ENCODE peak calls at places on chromosome 16, in ten cellular contexts. C, E, N, D, Z, S, T, J, P and U are unnamed samples.

GRCh38 chr16:83603981-83604570 is 203.7 kb upstream of the HSBP1 start:
- DNase-seq in C (no peak), E (no peak), N (no peak), D (no peak), Z (no peak), S (no peak), T (no peak), J (no peak), P (no peak), U (no peak)

GRCh38 chr16:81524382-81524781 is 79.8 kb downstream of the CMIP start:
- DNase-seq in C (no peak), E (no peak), N (no peak), D (peak; percentile 34), Z (peak; percentile 57), S (no peak), T (no peak), J (no peak), P (no peak), U (no peak)

GRCh38 chr16:27177031-27177774 is 26.1 kb upstream of the KDM8 start:
- DNase-seq in C (peak; percentile 82), E (no peak), N (no peak), D (no peak), Z (peak; percentile 88), S (peak; percentile 65), T (no peak), J (no peak), P (no peak), U (no peak)

GRCh38 chr16:4846503-4846900 is 586 bp downstream of the GLYR1 start:
- DNase-seq in C (peak; percentile 61), E (peak; percentile 67), N (no peak), D (peak; percentile 73), Z (peak; percentile 66), S (peak; percentile 24), T (peak; percentile 44), J (peak; percentile 68), P (peak; percentile 58), U (peak; percentile 38)

GRCh38 chr16:86059253-86060171 is 160.6 kb downstream of the IRF8 start:
- DNase-seq in C (no peak), E (peak; percentile 79), N (no peak), D (no peak), Z (no peak), S (no peak), T (no peak), J (peak; percentile 62), P (no peak), U (no peak)

GRCh38 chr16:22050963-22051362 is 41.4 kb upstream of the VWA3A start:
- DNase-seq in C (no peak), E (no peak), N (no peak), D (no peak), Z (no peak), S (no peak), T (no peak), J (no peak), P (no peak), U (no peak)

GRCh38 chr16:65414284-65414984 is 292.6 kb upstream of the CDH11 start:
- DNase-seq in C (peak; percentile 89), E (no peak), N (no peak), D (no peak), Z (peak; percentile 93), S (peak; percentile 64), T (no peak), J (no peak), P (no peak), U (no peak)

GRCh38 chr16:1069154-1069553 is 3.4 kb upstream of the SSTR5 start:
- DNase-seq in C (no peak), E (peak; percentile 21), N (no peak), D (no peak), Z (no peak), S (no peak), T (no peak), J (no peak), P (no peak), U (no peak)

GRCh38 chr16:88514070-88514469 is 56.1 kb upstream of the ZC3H18 start:
- DNase-seq in C (no peak), E (no peak), N (no peak), D (no peak), Z (no peak), S (no peak), T (no peak), J (no peak), P (no peak), U (no peak)

GRCh38 chr16:8963825-8964441 is at the start of gene USP7:
- DNase-seq in C (peak; percentile 83), E (peak; percentile 95), N (peak; percentile 37), D (peak; percentile 96), Z (peak; percentile 88), S (peak; percentile 91), T (peak; percentile 92), J (peak; percentile 96), P (peak; percentile 97), U (peak; percentile 96)

GRCh38 chr16:49687603-49688002 is 168.3 kb downstream of the ZNF423 start:
- DNase-seq in C (no peak), E (no peak), N (no peak), D (no peak), Z (no peak), S (no peak), T (no peak), J (no peak), P (no peak), U (no peak)
- TF ChIP-seq CTCF in C (no peak), E (no peak), N (no peak), D (no peak), Z (no peak), S (no peak), T (no peak), J (no peak), P (no peak), U (no peak)

DNA sequence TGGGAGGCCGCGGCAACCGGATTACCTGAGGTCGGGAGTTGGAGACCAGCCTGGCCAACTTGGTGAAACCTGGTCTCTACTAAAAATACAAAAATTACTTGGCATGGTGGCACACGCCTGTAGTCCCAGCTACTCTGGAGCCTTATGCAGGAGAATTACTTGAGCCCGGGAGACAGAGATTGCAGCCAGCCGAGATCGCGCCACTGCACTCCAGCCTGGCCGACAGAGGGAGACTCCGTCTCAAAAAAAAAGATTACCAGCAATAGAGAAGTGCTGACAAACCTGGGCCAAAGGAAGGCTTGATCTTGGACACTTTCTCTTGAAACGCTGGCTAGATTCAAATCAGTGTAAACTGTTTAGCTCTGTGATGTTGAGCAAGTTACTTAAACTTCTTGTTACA is 4.3 kb downstream of the MT1H start:
- DNase-seq in C (peak; percentile 35), E (peak; percentile 58), N (no peak), D (no peak), Z (peak; percentile 5), S (no peak), T (peak; percentile 42), J (peak; percentile 45), P (no peak), U (no peak)
- TF ChIP-seq CTCF in C (peak; percentile 78), E (peak; percentile 32), N (peak; percentile 72), D (peak; percentile 68), Z (peak; percentile 63), S (no peak), T (peak; percentile 44), J (peak; percentile 68), P (peak; percentile 48), U (peak; percentile 50)

GRCh38 chr16:28200661-28201060 is 11.1 kb downstream of the XPO6 start:
- DNase-seq in C (no peak), E (no peak), N (no peak), D (no peak), Z (no peak), S (no peak), T (no peak), J (no peak), P (no peak), U (no peak)

GRCh38 chr16:28205117-28205899 is 6.5 kb downstream of the XPO6 start:
- DNase-seq in C (no peak), E (no peak), N (no peak), D (no peak), Z (no peak), S (no peak), T (no peak), J (no peak), P (no peak), U (no peak)

GRCh38 chr16:28204622-28205021 is 7.1 kb downstream of the XPO6 start:
- DNase-seq in C (no peak), E (no peak), N (no peak), D (no peak), Z (no peak), S (no peak), T (no peak), J (no peak), P (no peak), U (no peak)

GRCh38 chr16:28204211-28204610 is 7.6 kb downstream of the XPO6 start:
- DNase-seq in C (no peak), E (no peak), N (no peak), D (no peak), Z (no peak), S (no peak), T (no peak), J (no peak), P (no peak), U (no peak)

GRCh38 chr16:28202147-28202746 is 9.5 kb downstream of the XPO6 start:
- DNase-seq in C (no peak), E (no peak), N (no peak), D (no peak), Z (no peak), S (no peak), T (no peak), J (no peak), P (peak; percentile 47), U (peak; percentile 54)
- TF ChIP-seq CTCF in C (peak; percentile 52), E (no peak), N (no peak), D (no peak), Z (no peak), S (no peak), T (no peak), J (no peak), P (peak; percentile 17), U (peak; percentile 10)

DNA sequence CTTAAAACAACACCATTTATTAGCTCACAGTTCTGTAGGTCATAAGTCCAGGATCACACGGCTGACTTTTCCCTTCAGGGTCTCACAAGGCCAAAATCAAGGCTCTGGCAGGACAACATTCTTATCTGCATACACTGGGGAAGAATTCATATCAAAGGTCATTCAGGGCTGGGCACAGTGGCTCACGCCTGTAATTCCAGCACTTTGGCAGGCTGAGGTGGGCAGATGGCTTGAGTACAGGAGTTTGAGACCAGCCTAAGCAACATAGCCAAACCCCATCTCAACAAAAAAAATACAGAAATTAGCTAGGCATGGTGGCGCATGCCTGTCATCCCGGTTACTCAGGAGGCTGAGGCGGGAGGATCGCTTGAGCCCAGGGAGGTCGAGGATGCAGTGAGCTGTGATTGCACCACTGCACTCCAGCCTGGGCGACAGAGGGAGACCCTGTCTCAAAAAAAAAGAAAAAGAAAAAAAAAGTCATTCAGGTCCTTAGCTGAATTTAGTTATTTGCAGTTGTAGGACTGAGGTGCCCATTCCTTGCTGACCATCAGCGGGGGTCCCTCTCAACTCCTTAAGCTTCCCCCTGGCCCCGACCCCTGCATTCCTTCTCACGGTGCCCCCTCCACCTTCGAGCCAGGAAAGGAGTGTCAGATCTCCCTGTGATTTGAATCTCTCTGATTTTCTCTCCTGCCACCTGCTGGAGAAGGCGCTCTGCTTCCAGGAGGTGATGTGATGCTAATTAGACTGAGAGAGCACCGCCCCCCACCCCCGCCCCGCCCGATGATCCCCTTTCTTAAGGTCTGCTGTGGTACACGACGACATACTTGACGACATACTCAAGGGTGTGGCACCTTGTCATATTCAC is 91.8 kb upstream of the CLEC18A start:
- DNase-seq in C (no peak), E (peak; percentile 36), N (no peak), D (no peak), Z (peak; percentile 32), S (peak; percentile 36), T (peak; percentile 39), J (peak; percentile 47), P (peak; percentile 54), U (peak; percentile 60)
- TF ChIP-seq CTCF in C (peak; percentile 48), E (peak; percentile 39), N (no peak), D (peak; percentile 25), Z (no peak), S (peak; percentile 16), T (no peak), J (no peak), P (peak; percentile 57), U (peak; percentile 30)

GRCh38 chr16:56357765-56358322 is 67.5 kb downstream of the AMFR start:
- DNase-seq in C (no peak), E (peak; percentile 18), N (no peak), D (peak; percentile 45), Z (no peak), S (no peak), T (no peak), J (no peak), P (peak; percentile 28), U (no peak)
- TF ChIP-seq CTCF in C (peak; percentile 47), E (no peak), N (no peak), D (no peak), Z (no peak), S (no peak), T (no peak), J (no peak), P (peak; percentile 8), U (no peak)